ENCODE peak calls at places on chromosome 14, in four cellular contexts. P, A, Q and W are unnamed samples. For H3K9me3, the result is how much of the 10 kb centered on the place peaks cover.

GRCh38 chr14:69500736-69501135 is 16.2 kb downstream of the PLEKHD1 start:
- DNase-seq in A (no peak), P (no peak), Q (no peak), W (no peak)

GRCh38 chr14:71467419-71467818 is 464.8 kb upstream of the RGS6 start:
- DNase-seq in A (no peak), P (peak), Q (no peak), W (peak)

GRCh38 chr14:36973806-36974442 is 198.5 kb downstream of the SLC25A21 start:
- DNase-seq in A (peak), Q (no peak), P (no peak), W (no peak)

GRCh38 chr14:95876769-95877490 is at the start of gene TUNAR:
- DNase-seq in A (no peak), Q (no peak), P (peak), W (peak)

GRCh38 chr14:28661171-28661772 is 105.3 kb upstream of the FOXG1 start:
- DNase-seq in Q (no peak), A (peak), P (no peak), W (peak)

GRCh38 chr14:92929689-92930608 is 7.0 kb downstream of the CHGA start:
- DNase-seq in P (no peak), A (no peak), Q (no peak), W (no peak)

GRCh38 chr14:85867450-85867849 is 337.5 kb downstream of the FLRT2 start:
- DNase-seq in P (peak), A (no peak), Q (no peak), W (no peak)

GRCh38 chr14:58297412-58297761 is 968 bp upstream of the ARID4A start:
- DNase-seq in A (peak), Q (no peak), P (no peak), W (no peak)

GRCh38 chr14:101151226-101151929 is 247.9 kb upstream of the RTL1 start:
- DNase-seq in A (no peak), P (no peak), Q (no peak), W (peak)

GRCh38 chr14:84643438-84643837 is 886.5 kb upstream of the FLRT2 start:
- DNase-seq in A (no peak), P (no peak), Q (no peak), W (no peak)

GRCh38 chr14:101922866-101923265 is 41.5 kb upstream of the DYNC1H1 start:
- DNase-seq in P (no peak), Q (no peak), A (no peak), W (no peak)

GRCh38 chr14:85333313-85333712 is 196.6 kb upstream of the FLRT2 start:
- DNase-seq in A (peak), Q (no peak), P (peak), W (peak)

GRCh38 chr14:100147181-100147631 is 12.2 kb downstream of the DEGS2 start:
- DNase-seq in P (no peak), Q (no peak), A (no peak), W (no peak)

GRCh38 chr14:24273422-24273998 is 2.1 kb upstream of the RABGGTA start:
- DNase-seq in P (peak), A (no peak), Q (no peak), W (no peak)

GRCh38 chr14:59588136-59588535 is 11.5 kb upstream of the CCDC175 start:
- DNase-seq in P (no peak), A (no peak), Q (no peak), W (no peak)

GRCh38 chr14:106318700-106319099 is 792.3 kb downstream of the TMEM121 start:
- DNase-seq in Q (no peak), A (no peak), P (peak), W (no peak)

GRCh38 chr14:75254381-75254821 is 24.2 kb upstream of the FOS start:
- DNase-seq in Q (no peak), P (no peak), A (no peak), W (no peak)

GRCh38 chr14:53432378-53432802 is 279.3 kb upstream of the DDHD1 start:
- DNase-seq in P (peak), Q (no peak), A (peak), W (peak)

GRCh38 chr14:33933386-33933934 is 17.4 kb downstream of the EGLN3 start:
- DNase-seq in A (no peak), P (no peak), Q (no peak), W (no peak)

GRCh38 chr14:21476526-21476924 is 234 bp downstream of the RAB2B start:
- DNase-seq in Q (peak), P (no peak), A (peak), W (no peak)

GRCh38 chr14:52013984-52014600 is 24.7 kb downstream of the RTRAF start:
- DNase-seq in P (peak), Q (no peak), A (no peak), W (no peak)

GRCh38 chr14:39426605-39427004 is 5.6 kb downstream of the FBXO33 start:
- DNase-seq in P (peak), A (peak), Q (no peak), W (no peak)

GRCh38 chr14:71448431-71449315 is 483.6 kb upstream of the RGS6 start:
- DNase-seq in A (no peak), P (no peak), Q (no peak), W (no peak)

GRCh38 chr14:99961826-99962518 is 103.2 kb upstream of the EVL start:
- DNase-seq in P (no peak), A (no peak), Q (no peak), W (no peak)

GRCh38 chr14:92037989-92038388 is 1.9 kb downstream of the TRIP11 start:
- DNase-seq in Q (no peak), P (no peak), A (no peak), W (no peak)

GRCh38 chr14:71363961-71364360 is 456.7 kb downstream of the PCNX1 start:
- DNase-seq in P (peak), A (peak), Q (no peak), W (no peak)

GRCh38 chr14:65351493-65352224 is 60.9 kb upstream of the FUT8 start:
- DNase-seq in A (no peak), Q (no peak), P (no peak), W (no peak)

GRCh38 chr14:76760331-76761197 is 704 bp upstream of the VASH1 start:
- DNase-seq in P (no peak), Q (no peak), A (no peak), W (no peak)
- H3K4me3 ChIP-seq in P (peak), Q (peak), A (peak), W (peak)

GRCh38 chr14:89598548-89599186 is 181.6 kb upstream of the FOXN3 start:
- DNase-seq in P (no peak), Q (no peak), A (peak), W (no peak)

GRCh38 chr14:89588016-89588415 is 171.0 kb upstream of the FOXN3 start:
- DNase-seq in P (no peak), A (no peak), Q (no peak), W (no peak)

GRCh38 chr14:89588840-89589296 is 171.8 kb upstream of the FOXN3 start:
- DNase-seq in Q (no peak), P (no peak), A (no peak), W (no peak)

GRCh38 chr14:89589400-89590128 is 172.5 kb upstream of the FOXN3 start:
- DNase-seq in A (no peak), P (no peak), Q (no peak), W (no peak)

GRCh38 chr14:89592961-89593360 is 175.9 kb upstream of the FOXN3 start:
- DNase-seq in Q (no peak), P (no peak), A (no peak), W (no peak)
- H3K9me3 ChIP-seq in Q (under half), P (under half), A (half or more), W (under half)

DNA sequence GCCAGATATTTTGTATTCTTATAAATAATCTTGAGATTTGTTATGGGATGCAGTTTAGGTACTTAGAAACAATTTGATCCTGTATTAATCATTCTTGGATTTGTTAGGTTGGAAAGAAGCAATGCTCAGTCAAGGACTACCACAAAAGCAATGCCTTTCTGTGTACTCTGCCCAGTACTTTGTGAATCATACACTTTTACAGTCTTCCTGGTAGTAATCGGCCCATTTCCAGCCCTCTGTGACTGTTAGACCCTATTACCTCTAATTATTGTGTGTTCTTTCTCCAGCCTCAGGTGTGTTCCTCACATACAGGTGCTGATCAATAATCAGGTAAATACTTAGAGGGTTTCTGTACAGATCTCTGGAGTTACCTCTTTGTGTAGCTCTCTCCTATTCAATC is 609.0 kb downstream of the KCNH5 start:
- DNase-seq in A (no peak), Q (no peak), P (no peak), W (no peak)
- H3K4me3 ChIP-seq in A (no peak), Q (no peak), P (no peak), W (no peak)

DNA sequence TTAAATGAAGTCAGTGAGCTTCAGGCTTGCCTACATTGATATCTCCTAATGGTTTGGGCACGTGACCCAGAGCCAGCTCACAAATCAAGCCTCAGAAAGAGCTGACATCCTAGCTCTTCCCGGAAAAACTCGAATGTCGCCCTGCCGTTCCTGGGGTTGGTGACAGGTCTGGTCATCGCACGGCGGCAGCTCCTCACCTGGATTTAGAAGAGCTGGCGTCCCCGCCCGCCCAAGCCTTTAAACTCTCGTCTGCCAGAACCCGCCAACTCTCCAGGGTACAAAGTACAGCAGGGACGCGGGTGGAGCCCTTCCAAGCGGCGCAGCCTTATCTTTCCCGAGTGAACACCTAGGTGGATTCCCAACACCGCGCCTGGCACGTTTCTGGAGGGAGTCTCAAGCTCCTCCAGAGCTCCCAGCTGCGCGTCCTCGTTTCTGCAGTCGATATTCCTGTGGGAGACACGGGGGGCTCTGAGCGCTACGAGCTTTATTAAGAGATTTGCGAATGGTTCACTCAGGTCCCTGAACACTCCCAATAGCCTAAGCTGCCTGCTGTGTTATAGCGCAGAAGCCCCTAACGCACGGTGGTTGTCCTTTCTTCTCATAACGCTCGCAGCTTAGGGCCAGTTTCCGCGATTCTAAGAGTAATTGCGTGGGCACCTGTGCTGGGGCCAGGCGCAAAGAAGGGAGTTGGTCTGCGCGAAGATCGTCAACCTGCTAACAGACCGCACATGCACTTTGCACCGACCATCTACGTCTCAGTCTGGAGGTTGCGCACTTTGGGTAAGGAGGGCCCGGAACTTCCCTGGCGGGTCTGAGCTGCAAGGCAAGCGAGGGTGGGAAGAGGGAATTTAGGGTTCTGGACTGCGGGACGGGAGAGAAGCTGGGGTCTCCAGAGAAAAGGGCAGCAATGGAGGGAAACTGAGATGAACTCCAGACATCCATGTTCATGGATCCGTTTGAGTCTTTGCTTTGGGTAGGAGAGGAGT is at the start of gene SSTR1:
- DNase-seq in P (peak), A (peak), Q (no peak), W (no peak)
- H3K9me3 ChIP-seq in P (under half), A (under half), Q (under half), W (under half)

GRCh38 chr14:104725772-104726548 is 1.9 kb downstream of the ADSS1 start:
- DNase-seq in A (no peak), P (no peak), Q (no peak), W (no peak)
- H3K4me3 ChIP-seq in A (no peak), P (no peak), Q (no peak), W (no peak)

DNA sequence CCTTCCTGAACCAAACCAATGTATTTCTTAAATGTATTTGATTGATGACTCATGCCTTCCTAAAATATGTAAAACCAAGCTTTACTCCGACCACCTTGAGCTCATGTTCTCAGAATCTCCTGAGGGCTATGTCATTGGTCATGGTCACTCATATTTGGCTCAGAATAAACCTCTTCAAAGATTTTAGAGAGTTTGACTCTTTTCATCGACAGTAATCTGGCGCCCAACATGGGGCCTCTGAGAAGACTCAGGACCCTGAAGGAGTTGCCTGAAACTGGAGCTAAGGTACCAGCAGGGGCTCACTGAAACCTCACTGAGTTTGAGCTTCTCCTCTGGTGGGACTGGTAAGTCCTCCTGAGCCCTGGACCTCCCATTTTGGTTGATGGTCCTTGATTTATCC is 17.2 kb upstream of the PSMC1 start:
- DNase-seq in P (no peak), A (peak), Q (no peak), W (peak)
- H3K9me3 ChIP-seq in P (under half), A (under half), Q (under half), W (under half)

GRCh38 chr14:22556990-22557623 is 31.9 kb downstream of the DAD1 start:
- DNase-seq in P (peak), Q (peak), A (peak), W (peak)
- H3K4me3 ChIP-seq in P (peak), Q (peak), A (peak), W (peak)

GRCh38 chr14:98594156-98594555 is 677.8 kb downstream of the BCL11B start:
- DNase-seq in Q (no peak), P (no peak), A (no peak), W (no peak)
- H3K9me3 ChIP-seq in Q (under half), P (under half), A (under half), W (under half)